ENCODE peak calls at places on chromosome 17, in six cellular contexts. U is transverse colon, M is cardiac muscle cell, Q is left ventricle myocardium inferior, X is uterus, V is hepatocyte. B is an unnamed sample. For H3K4me1, the result is how much of the 10 kb centered on the place peaks cover.

GRCh38 chr17:47225911-47226688 is 17.0 kb downstream of the MYL4 start:
- DNase-seq in M (peak), V (no peak), X (no peak), Q (no peak), U (no peak), B (no peak)

GRCh38 chr17:29078183-29079045 is 35.5 kb downstream of the PIPOX start:
- DNase-seq in X (no peak), Q (no peak), M (peak), U (no peak), V (no peak), B (no peak)

GRCh38 chr17:56540791-56541190 is 52.7 kb upstream of the NOG start:
- DNase-seq in U (no peak), V (no peak), M (no peak), X (no peak), Q (no peak), B (no peak)

GRCh38 chr17:199195-199604 is 17.8 kb upstream of the DOC2B start:
- DNase-seq in U (no peak), Q (no peak), V (peak), X (no peak), M (peak), B (no peak)

GRCh38 chr17:41403409-41404023 is 6.1 kb upstream of the KRT31 start:
- DNase-seq in V (no peak), M (no peak), X (no peak), U (no peak), Q (no peak), B (no peak)

GRCh38 chr17:956905-957304 is 22.7 kb downstream of the NXN start:
- DNase-seq in Q (no peak), M (no peak), U (no peak), X (peak), V (peak), B (no peak)

GRCh38 chr17:1882836-1883235 is 53.0 kb downstream of the RPA1 start:
- DNase-seq in U (no peak), X (no peak), M (peak), Q (no peak), V (peak), B (no peak)

GRCh38 chr17:46167826-46168569 is 25.2 kb downstream of the KANSL1 start:
- DNase-seq in U (no peak), V (peak), X (no peak), M (peak), Q (no peak), B (no peak)

GRCh38 chr17:73091770-73092517 is 544 bp downstream of the SLC39A11 start:
- DNase-seq in Q (peak), V (peak), U (peak), X (peak), M (peak), B (no peak)

GRCh38 chr17:69503711-69504110 is 89.2 kb downstream of the MAP2K6 start:
- DNase-seq in V (no peak), U (no peak), M (no peak), Q (no peak), X (no peak), B (no peak)

DNA sequence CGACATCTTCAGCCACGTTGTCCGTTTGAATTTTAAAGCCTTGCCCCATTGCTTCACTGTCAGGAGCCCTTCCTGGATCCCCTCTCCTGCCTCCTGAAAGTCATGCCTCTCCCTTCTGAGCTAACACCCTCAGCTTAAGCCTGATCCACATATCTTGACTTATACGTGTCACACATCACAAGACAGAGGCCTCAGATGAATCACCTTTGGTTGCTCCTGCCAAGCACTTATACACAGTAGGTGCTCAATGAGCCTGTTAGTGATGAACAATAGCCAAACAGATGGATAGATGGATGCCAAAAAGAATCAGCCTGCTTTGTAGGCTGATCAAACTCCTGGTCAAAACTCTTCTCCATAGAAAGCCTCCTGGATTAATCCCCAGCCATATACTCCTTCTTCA is 31.8 kb downstream of the PITPNM3 start:
- DNase-seq in U (no peak), Q (no peak), V (no peak), M (no peak), X (no peak), B (no peak)
- H3K27ac ChIP-seq in U (no peak), Q (no peak), V (no peak), M (no peak), X (no peak), B (no peak)

DNA sequence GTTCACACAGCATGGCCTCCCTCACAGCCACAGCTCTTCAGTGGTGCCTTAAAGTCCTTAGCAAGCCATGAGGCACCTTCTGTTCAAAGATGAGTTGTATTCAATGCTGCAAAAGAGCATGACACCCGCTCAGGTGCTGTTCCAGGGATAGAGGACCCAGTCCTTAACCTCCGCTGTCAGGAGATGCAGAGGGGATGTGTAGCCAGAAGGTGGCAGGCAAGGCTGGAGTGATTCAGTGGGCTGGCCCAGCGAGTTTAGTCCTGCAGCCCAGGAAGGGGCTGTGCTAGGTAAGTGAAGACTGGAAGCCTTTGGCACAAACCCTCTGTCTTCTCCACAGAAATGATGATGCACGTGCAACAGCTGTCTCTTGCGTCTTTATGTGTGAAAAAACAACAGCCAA is 25.0 kb upstream of the ADAM11 start:
- DNase-seq in V (peak), X (no peak), M (peak), U (no peak), Q (no peak), B (no peak)
- TF ChIP-seq CTCF in V (peak), X (no peak), M (peak), U (no peak), Q (peak), B (no peak)

GRCh38 chr17:44345497-44346026 is 460 bp downstream of the GRN start:
- DNase-seq in U (peak), V (peak), M (peak), Q (no peak), X (peak), B (peak)
- H3K4me1 ChIP-seq in U (under half), V (under half), M (under half), Q (under half), X (under half), B (under half)

DNA sequence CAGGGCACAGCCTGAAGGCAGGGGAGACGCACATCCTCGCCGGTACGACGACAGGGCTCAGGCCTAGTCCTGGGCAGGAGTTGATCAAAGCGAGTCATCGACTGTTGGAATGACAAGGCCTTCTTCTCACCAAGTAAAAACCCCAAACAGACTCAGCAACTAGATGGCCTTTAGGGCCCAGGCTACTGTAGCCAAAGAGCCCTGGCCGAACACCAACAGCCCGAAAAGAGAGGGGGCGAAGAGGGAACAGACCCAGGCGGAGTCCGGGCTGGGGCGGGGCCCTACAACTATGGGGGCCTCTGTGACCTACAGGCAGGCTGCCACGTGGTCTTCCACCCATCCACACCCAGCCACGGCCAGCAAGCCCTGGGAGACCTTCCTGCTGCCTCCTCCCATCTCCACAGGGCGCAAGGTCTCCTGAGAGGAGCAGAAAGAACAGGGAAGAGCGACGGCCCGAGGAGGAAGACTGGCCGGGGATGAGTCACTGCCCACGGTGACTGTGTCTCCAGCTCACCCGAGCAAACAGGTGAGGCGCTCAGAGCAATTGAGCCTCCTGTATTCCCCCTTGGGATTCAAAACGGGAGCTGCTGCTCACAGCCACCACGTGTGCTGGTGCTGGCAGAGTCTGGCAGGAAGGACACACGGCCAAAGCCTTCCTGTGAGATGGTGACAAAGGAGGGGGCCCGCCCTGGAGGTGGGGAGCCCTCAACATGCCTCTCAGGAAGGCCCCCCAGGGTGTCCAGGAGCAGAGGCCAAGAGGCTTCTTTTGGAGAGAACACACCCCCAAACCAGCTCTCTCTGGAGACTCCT is 17.7 kb downstream of the SLC16A3 start:
- DNase-seq in X (peak), U (peak), Q (no peak), V (peak), M (peak), B (no peak)
- H3K27ac ChIP-seq in X (peak), U (peak), Q (peak), V (peak), M (peak), B (peak)

DNA sequence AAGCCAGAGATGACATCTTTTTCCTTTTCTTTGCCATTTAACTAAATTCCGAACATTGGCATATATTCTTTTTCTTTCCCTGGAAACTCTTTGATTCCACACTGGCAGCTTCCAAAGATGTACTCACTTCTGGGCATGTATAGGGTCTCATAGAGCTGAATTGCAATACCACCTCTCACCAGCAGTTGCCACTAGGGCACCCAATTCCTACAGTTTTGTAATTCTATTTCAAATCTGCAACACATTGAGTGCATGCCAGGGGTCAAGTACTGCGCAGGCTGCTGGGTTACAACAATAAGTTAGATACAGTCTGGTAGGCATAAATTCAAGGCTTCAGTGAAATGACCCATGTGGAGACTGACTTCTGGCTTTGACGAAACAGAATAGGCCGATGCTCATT is 208.8 kb upstream of the NLRP1 start:
- DNase-seq in M (no peak), V (no peak), U (no peak), Q (no peak), X (no peak), B (no peak)
- TF ChIP-seq CTCF in M (no peak), V (no peak), U (no peak), Q (no peak), X (no peak), B (no peak)

DNA sequence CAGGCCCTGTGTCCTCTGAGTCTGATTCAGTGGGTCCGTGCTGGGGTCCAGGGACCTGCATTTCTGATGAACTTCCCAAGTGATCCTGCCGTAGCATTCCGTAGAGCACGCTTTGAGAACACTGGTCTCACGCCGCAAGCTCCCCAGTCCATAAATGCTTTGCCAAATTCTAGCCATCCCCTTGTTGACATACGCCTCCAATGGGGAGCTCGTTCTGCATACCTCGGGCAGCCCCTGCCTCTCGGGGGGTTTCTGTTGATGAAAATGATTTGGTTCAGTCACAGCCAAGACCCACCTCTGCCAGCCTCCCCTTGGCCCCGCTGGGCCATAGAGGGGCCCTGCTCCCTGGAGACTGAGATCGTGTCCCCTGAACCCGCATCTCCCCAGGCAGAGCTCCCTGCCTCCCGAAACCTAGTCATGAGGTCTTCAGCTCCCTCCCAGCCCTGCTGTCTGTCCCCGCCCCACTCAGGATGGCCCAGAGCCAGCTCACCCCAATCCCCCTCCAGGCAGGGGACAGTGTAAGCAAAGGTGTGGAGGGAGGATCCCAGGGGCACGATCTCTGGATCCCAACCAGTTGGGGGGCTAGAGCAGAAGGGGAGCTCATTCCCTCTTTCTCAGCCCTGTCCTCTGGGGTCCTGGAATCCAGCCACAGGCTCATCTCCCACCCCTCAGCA is 16.2 kb upstream of the SPNS2 start:
- DNase-seq in V (no peak), Q (no peak), X (no peak), M (no peak), U (peak), B (no peak)
- H3K4me1 ChIP-seq in V (under half), Q (under half), X (under half), M (under half), U (under half), B (under half)

DNA sequence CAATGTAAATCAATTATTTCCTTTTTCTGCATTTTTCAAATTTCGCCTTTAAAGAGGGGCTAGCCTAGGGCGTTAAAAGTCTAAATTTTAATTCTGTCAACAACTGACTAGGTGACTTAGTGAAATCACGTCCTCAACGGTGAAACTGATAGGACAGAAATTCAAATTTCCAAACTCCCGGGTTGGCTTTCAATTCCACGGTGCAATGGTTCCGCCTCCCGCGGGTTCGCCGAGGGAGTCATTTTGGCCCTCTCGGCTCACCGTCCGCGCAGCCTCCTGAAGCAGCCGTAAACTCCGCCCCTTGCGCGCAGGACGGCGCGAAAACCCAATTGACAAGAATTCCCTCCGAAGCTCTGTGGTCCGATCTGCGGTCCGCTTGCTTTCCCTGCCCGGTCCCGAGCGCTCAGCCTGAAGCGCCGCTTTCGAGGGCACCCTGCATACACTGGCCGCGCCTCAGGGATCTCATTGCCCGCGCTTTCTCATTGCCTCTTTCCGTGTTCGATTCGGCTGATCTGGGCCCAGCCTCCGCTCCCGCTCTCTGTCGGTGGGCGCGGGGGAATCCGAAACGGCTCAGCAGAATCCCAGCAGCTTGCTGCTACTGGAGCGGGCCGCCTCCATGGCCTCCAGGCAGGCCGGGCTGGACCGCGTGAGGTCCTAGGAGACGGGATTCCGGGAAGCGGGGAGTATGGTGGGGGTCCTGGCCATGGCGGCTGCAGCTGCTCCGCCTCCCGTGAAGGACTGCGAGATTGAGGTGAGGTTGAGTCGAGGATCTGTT is at the start of gene ATAD5:
- DNase-seq in U (peak), Q (peak), M (peak), X (peak), V (peak), B (peak)
- H3K27ac ChIP-seq in U (peak), Q (peak), M (peak), X (peak), V (peak), B (peak)

GRCh38 chr17:78313735-78314648 is 45.9 kb downstream of the SOCS3 start:
- DNase-seq in M (peak), U (peak), X (peak), Q (peak), V (peak), B (peak)

GRCh38 chr17:78316867-78317816 is 42.7 kb downstream of the SOCS3 start:
- DNase-seq in Q (no peak), M (peak), X (no peak), V (peak), U (peak), B (peak)

GRCh38 chr17:78316115-78316866 is 43.6 kb downstream of the SOCS3 start:
- DNase-seq in X (no peak), Q (no peak), V (no peak), M (no peak), U (no peak), B (no peak)

GRCh38 chr17:78315355-78316114 is 44.3 kb downstream of the SOCS3 start:
- DNase-seq in V (peak), X (peak), M (peak), Q (peak), U (peak), B (peak)

DNA sequence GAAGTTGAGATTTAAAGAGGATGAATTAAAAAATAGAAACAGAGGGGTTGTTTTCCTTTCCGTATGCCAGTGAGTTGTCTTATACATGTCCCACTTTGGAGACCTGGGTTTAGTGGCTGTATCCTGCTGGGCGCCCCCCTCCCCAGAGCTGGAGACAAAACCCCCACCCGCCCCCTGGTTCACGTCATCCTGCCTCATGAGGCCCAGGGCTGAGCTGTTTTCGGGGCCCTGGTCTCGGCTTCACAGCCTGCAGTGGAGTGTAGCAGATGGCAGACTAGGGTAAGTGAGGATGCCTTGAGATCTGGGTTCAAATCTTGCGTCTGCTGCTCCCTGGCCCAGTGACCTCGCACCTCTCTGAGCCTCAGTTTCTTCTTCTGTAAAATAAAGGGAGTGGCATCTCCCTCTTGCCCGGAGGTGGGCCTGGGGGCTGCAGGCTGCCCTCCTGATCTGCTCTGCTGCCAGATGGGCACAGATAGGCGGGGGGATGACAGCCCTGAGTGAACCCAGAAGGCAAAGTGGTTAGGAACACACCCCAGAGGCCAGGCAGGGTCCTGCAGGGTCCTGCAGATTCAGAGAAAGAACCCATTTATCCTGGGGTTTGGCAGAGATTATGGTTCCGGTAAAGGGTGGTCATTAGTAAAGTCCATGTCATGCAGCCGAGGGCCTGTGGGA is 45.1 kb downstream of the SOCS3 start:
- DNase-seq in U (no peak), V (no peak), M (no peak), Q (no peak), X (no peak), B (no peak)
- TF ChIP-seq CTCF in U (no peak), V (no peak), M (no peak), Q (no peak), X (no peak), B (no peak)

GRCh38 chr17:74325376-74325742 is 667 bp upstream of the KIF19 start:
- DNase-seq in Q (no peak), M (no peak), X (no peak), U (no peak), V (no peak), B (no peak)

GRCh38 chr17:74325743-74326379 is at the start of gene KIF19:
- DNase-seq in V (peak), U (peak), Q (peak), X (no peak), M (peak), B (peak)

GRCh38 chr17:74328487-74328886 is 2.5 kb downstream of the KIF19 start:
- DNase-seq in M (no peak), X (no peak), Q (no peak), V (no peak), U (no peak), B (no peak)

GRCh38 chr17:74326506-74326905 is 480 bp downstream of the KIF19 start:
- DNase-seq in V (no peak), M (no peak), U (no peak), X (no peak), Q (no peak), B (no peak)

GRCh38 chr17:74324521-74324920 is 1.5 kb upstream of the KIF19 start:
- DNase-seq in V (no peak), U (no peak), M (no peak), Q (no peak), X (no peak), B (no peak)
- H3K4me1 ChIP-seq in V (under half), U (under half), M (under half), Q (under half), X (under half), B (under half)

GRCh38 chr17:48513653-48514482 is 16.9 kb downstream of the HOXB1 start:
- DNase-seq in U (no peak), Q (no peak), M (no peak), V (no peak), X (no peak), B (no peak)
- H3K27ac ChIP-seq in U (peak), Q (no peak), M (peak), V (peak), X (no peak), B (no peak)

B was measured in lung.